ENCODE peak calls at places on chromosomes 16 and 17, in eight cellular contexts. M, A, Q, H, Y, O, Z and D are unnamed samples.

GRCh38 chr16:85557976-85558589 is 55.0 kb upstream of the GSE1 start:
- DNase-seq in M (no peak), A (no peak), Q (no peak), H (peak), Y (no peak), O (no peak), Z (no peak), D (no peak)

GRCh38 chr16:27344707-27345106 is 30.9 kb downstream of the IL4R start:
- DNase-seq in M (no peak), A (no peak), Q (no peak), H (no peak), Y (no peak), O (no peak), Z (no peak), D (no peak)

GRCh38 chr16:5509794-5510193 is 412.2 kb upstream of the EEF2KMT start:
- DNase-seq in M (no peak), A (no peak), Q (no peak), H (no peak), Y (no peak), O (no peak), Z (peak), D (no peak)

GRCh38 chr17:49557204-49558024 is 18.3 kb upstream of the NXPH3 start:
- DNase-seq in M (no peak), A (no peak), Q (peak), H (no peak), Y (peak), O (no peak), Z (peak), D (peak)

GRCh38 chr17:71337903-71338302 is 782.9 kb upstream of the SOX9 start:
- DNase-seq in M (no peak), A (no peak), Q (no peak), H (no peak), Y (no peak), O (no peak), Z (no peak), D (no peak)

GRCh38 chr16:63921737-63922136 is 1200.1 kb downstream of the CDH11 start:
- DNase-seq in M (no peak), A (no peak), Q (no peak), H (no peak), Y (no peak), O (no peak), Z (no peak), D (no peak)

GRCh38 chr17:78883090-78883532 is 19.9 kb downstream of the CEP295NL start:
- DNase-seq in M (peak), A (no peak), Q (peak), H (no peak), Y (no peak), O (no peak), Z (peak), D (peak)

GRCh38 chr17:77542551-77543490 is 402.1 kb downstream of the SEC14L1 start:
- DNase-seq in M (peak), A (peak), Q (peak), H (peak), Y (peak), O (peak), Z (peak), D (peak)

GRCh38 chr17:83054518-83055125 is 24.8 kb upstream of the METRNL start:
- DNase-seq in M (no peak), A (no peak), Q (no peak), H (no peak), Y (no peak), O (no peak), Z (no peak), D (no peak)

GRCh38 chr16:19130852-19131808 is 17.4 kb downstream of the ITPRIPL2 start:
- DNase-seq in M (peak), A (no peak), Q (peak), H (peak), Y (peak), O (no peak), Z (no peak), D (peak)

DNA sequence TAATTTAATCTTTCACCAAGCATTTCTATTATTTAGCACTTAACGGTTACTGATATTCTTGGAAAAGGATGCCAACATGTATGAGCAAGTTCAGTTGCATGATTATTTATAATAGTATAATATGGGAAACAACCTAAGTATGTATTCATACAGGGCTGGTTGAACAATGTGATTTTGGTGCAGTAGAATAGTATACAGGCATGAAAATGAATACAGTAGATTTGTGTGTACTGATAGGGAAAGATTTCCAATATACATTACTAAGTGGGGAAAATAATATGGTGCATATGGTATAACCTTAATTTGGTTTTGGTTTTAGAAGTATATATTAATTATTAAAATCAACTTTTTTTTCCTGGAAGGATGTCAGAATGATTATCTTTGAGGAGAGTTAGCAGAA is 109.1 kb downstream of the SPECC1 start:
- DNase-seq in M (no peak), A (no peak), Q (no peak), H (no peak), Y (no peak), O (no peak), Z (no peak), D (no peak)
- TF ChIP-seq CTCF in M (no peak), A (no peak), Q (no peak), H (no peak), Y (no peak), O (no peak), Z (no peak), D (no peak)

GRCh38 chr16:3095869-3096268 is 3.2 kb downstream of the ZSCAN10 start:
- DNase-seq in M (no peak), A (no peak), Q (no peak), H (no peak), Y (no peak), O (no peak), Z (no peak), D (no peak)
- TF ChIP-seq CTCF in M (peak), A (no peak), Q (peak), H (no peak), Y (no peak), O (peak), Z (peak), D (peak)

GRCh38 chr17:43814026-43814425 is 18.9 kb downstream of the MPP3 start:
- DNase-seq in M (no peak), A (no peak), Q (no peak), H (no peak), Y (no peak), O (no peak), Z (no peak), D (no peak)
- TF ChIP-seq CTCF in M (no peak), A (no peak), Q (no peak), H (no peak), Y (no peak), O (peak), Z (no peak), D (no peak)

GRCh38 chr16:56601325-56601724 is 7.1 kb upstream of the MT2A start:
- DNase-seq in M (no peak), A (no peak), Q (no peak), H (no peak), Y (no peak), O (no peak), Z (no peak), D (no peak)

GRCh38 chr16:56604966-56605365 is 3.4 kb upstream of the MT2A start:
- DNase-seq in M (no peak), A (no peak), Q (no peak), H (no peak), Y (no peak), O (no peak), Z (no peak), D (no peak)

GRCh38 chr16:56606071-56606687 is 2.2 kb upstream of the MT2A start:
- DNase-seq in M (peak), A (peak), Q (no peak), H (peak), Y (no peak), O (no peak), Z (no peak), D (no peak)

GRCh38 chr16:56605475-56605874 is 2.9 kb upstream of the MT2A start:
- DNase-seq in M (no peak), A (no peak), Q (no peak), H (no peak), Y (no peak), O (no peak), Z (no peak), D (no peak)

DNA sequence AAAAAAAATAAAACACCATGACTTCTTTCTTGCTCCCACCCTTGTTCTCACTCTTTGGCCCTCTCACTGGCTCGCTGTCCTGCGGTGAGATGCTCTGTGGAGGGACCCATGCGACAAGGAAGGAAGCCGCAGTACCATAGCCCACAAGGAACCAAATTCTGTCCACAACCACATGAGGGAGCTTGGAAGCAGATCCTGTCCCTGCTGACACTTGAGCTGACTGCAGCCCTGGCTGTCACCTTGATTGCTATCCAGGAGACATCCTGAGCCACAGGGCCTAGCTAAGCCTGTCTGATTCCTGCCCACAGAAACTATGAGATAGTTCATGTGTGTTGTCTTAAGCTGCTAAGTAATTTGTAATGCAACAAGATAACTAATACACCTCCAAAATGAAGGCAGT is 4.8 kb upstream of the MT2A start:
- DNase-seq in M (peak), A (peak), Q (peak), H (peak), Y (no peak), O (no peak), Z (peak), D (peak)
- TF ChIP-seq CTCF in M (peak), A (peak), Q (peak), H (peak), Y (no peak), O (peak), Z (peak), D (peak)

GRCh38 chr16:69407702-69408323 is 16.6 kb upstream of the CYB5B start:
- DNase-seq in M (no peak), A (no peak), Q (no peak), H (no peak), Y (no peak), O (no peak), Z (no peak), D (no peak)

GRCh38 chr16:69404275-69404805 is 18.5 kb upstream of the TERF2 start:
- DNase-seq in M (peak), A (no peak), Q (peak), H (peak), Y (no peak), O (no peak), Z (peak), D (peak)

GRCh38 chr16:69406780-69407331 is 17.6 kb upstream of the CYB5B start:
- DNase-seq in M (no peak), A (no peak), Q (no peak), H (no peak), Y (no peak), O (no peak), Z (peak), D (peak)

GRCh38 chr16:69405757-69406156 is 18.7 kb upstream of the CYB5B start:
- DNase-seq in M (no peak), A (no peak), Q (no peak), H (peak), Y (no peak), O (no peak), Z (no peak), D (no peak)

GRCh38 chr16:69405326-69405725 is 19.1 kb upstream of the CYB5B start:
- DNase-seq in M (no peak), A (no peak), Q (no peak), H (no peak), Y (no peak), O (no peak), Z (no peak), D (no peak)
- TF ChIP-seq CTCF in M (no peak), A (no peak), Q (no peak), H (no peak), Y (no peak), O (no peak), Z (no peak), D (no peak)